ENCODE peak calls at places on chromosome 22, in eight cellular contexts. T is mesendoderm, M is AG09309, S is endodermal cell, Q is pancreas, P is PC-3, H is tibial nerve, Y is uterus. K is an unnamed sample.

GRCh38 chr22:22507743-22508273 is 734 bp downstream of the ZNF280B start:
- DNase-seq in P (no peak), S (no peak), M (no peak), T (peak; percentile 25), Y (no peak), Q (no peak), H (no peak), K (no peak)

GRCh38 chr22:47197735-47198500 is 435.5 kb downstream of the TBC1D22A start:
- DNase-seq in T (no peak), P (no peak), Q (no peak), M (no peak), Y (no peak), H (peak; percentile 8), S (peak; percentile 41), K (no peak)

GRCh38 chr22:42389137-42389536 is 43.1 kb downstream of the NFAM1 start:
- DNase-seq in H (no peak), T (no peak), M (no peak), Q (no peak), S (no peak), Y (no peak), P (no peak), K (no peak)

GRCh38 chr22:22616636-22617035 is 27.8 kb upstream of the GGTLC2 start:
- DNase-seq in Y (no peak), Q (no peak), P (no peak), T (no peak), M (no peak), S (no peak), H (no peak), K (no peak)

GRCh38 chr22:44026630-44027511 is 2.8 kb downstream of the PARVB start:
- DNase-seq in Q (peak; percentile 68), M (no peak), P (no peak), Y (peak; percentile 60), T (no peak), S (no peak), H (peak; percentile 50), K (peak; percentile 59)

GRCh38 chr22:39292561-39293074 is 26.8 kb downstream of the RPL3 start:
- DNase-seq in Q (peak; percentile 98), M (peak; percentile 56), Y (peak; percentile 95), S (peak; percentile 95), T (peak; percentile 80), H (peak; percentile 90), P (peak; percentile 87), K (peak; percentile 98)

GRCh38 chr22:19060356-19061009 is 61.7 kb downstream of the DGCR2 start:
- DNase-seq in T (no peak), M (no peak), S (no peak), P (peak; percentile 76), Y (no peak), H (no peak), Q (no peak), K (no peak)

GRCh38 chr22:37599161-37599560 is 9.5 kb upstream of the GGA1 start:
- DNase-seq in M (no peak), Q (no peak), Y (no peak), S (no peak), H (no peak), P (peak; percentile 8), T (no peak), K (peak; percentile 70)

GRCh38 chr22:49972163-49973017 is 11.8 kb downstream of the PIM3 start:
- DNase-seq in Y (peak; percentile 55), Q (peak; percentile 35), P (no peak), T (no peak), S (peak; percentile 49), M (no peak), H (peak; percentile 16), K (peak; percentile 51)

GRCh38 chr22:40966683-40967082 is 15.5 kb downstream of the RBX1 start:
- DNase-seq in T (no peak), H (no peak), M (no peak), P (no peak), S (no peak), Q (no peak), Y (no peak), K (no peak)

GRCh38 chr22:42156597-42156996 is 26.0 kb upstream of the CYP2D6 start:
- DNase-seq in M (no peak), S (no peak), H (no peak), Y (no peak), P (no peak), Q (no peak), T (no peak), K (no peak)

GRCh38 chr22:30863161-30863833 is 105.3 kb downstream of the MORC2 start:
- DNase-seq in Y (no peak), P (no peak), H (peak; percentile 4), Q (no peak), T (peak; percentile 65), S (peak; percentile 66), M (no peak), K (peak; percentile 45)

GRCh38 chr22:21942407-21942895 is 10.2 kb downstream of the PPM1F start:
- DNase-seq in P (peak; percentile 87), Q (peak; percentile 29), S (no peak), T (no peak), H (peak; percentile 50), M (peak; percentile 40), Y (peak; percentile 87), K (peak; percentile 65)

GRCh38 chr22:22243033-22243680 is 1.4 kb upstream of the VPREB1 start:
- DNase-seq in S (no peak), T (no peak), Y (no peak), P (no peak), Q (no peak), H (no peak), M (no peak), K (no peak)

GRCh38 chr22:46660604-46661201 is 40.5 kb downstream of the GRAMD4 start:
- DNase-seq in T (no peak), P (no peak), H (no peak), S (no peak), M (no peak), Q (peak; percentile 50), Y (no peak), K (peak; percentile 45)

GRCh38 chr22:44955102-44955501 is 54.7 kb downstream of the PHF21B start:
- DNase-seq in S (no peak), Y (no peak), T (no peak), M (no peak), H (no peak), P (no peak), Q (no peak), K (no peak)

GRCh38 chr22:37636186-37636948 is 3.1 kb upstream of the SH3BP1 start:
- DNase-seq in S (no peak), M (no peak), H (no peak), P (no peak), T (peak; percentile 67), Y (no peak), Q (no peak), K (no peak)

GRCh38 chr22:42066937-42067336 is 3.7 kb downstream of the NAGA start:
- DNase-seq in Q (no peak), H (no peak), Y (no peak), P (no peak), S (no peak), M (no peak), T (no peak), K (no peak)

GRCh38 chr22:27405672-27406388 is 395.7 kb downstream of the MN1 start:
- DNase-seq in P (peak; percentile 68), Y (no peak), S (peak; percentile 93), H (peak; percentile 17), M (no peak), Q (peak; percentile 36), T (peak; percentile 67), K (no peak)

GRCh38 chr22:42856179-42856864 is 751 bp downstream of the ARFGAP3 start:
- DNase-seq in P (no peak), S (no peak), T (peak; percentile 41), H (no peak), Y (peak; percentile 40), Q (peak; percentile 72), M (no peak), K (peak; percentile 41)

GRCh38 chr22:31160328-31160978 is 471 bp downstream of the RNF185 start:
- DNase-seq in T (peak; percentile 24), Q (peak; percentile 25), M (no peak), Y (no peak), P (no peak), H (no peak), S (no peak), K (no peak)

GRCh38 chr22:33352768-33353167 is 294.6 kb upstream of the SYN3 start:
- DNase-seq in Q (no peak), T (no peak), M (no peak), H (no peak), P (no peak), Y (no peak), S (no peak), K (no peak)

GRCh38 chr22:33129621-33130020 is 71.4 kb upstream of the SYN3 start:
- DNase-seq in Y (no peak), T (peak; percentile 94), S (peak; percentile 80), M (no peak), P (no peak), Q (no peak), H (no peak), K (no peak)

GRCh38 chr22:35348026-35348590 is 32.8 kb upstream of the HMOX1 start:
- DNase-seq in H (no peak), P (no peak), Y (no peak), T (no peak), M (no peak), Q (no peak), S (no peak), K (no peak)
- H3K4me3 ChIP-seq in H (no peak overlapping the region), P (no peak overlapping the region), Y (no peak overlapping the region), T (no peak overlapping the region), M (no peak overlapping the region), Q (no peak overlapping the region), S (no peak overlapping the region), K (no peak overlapping the region)

GRCh38 chr22:35543702-35544101 is 3.1 kb downstream of the RASD2 start:
- DNase-seq in P (no peak), M (no peak), Y (no peak), T (no peak), Q (no peak), S (no peak), H (no peak), K (no peak)

GRCh38 chr22:35540600-35541253 is at the start of gene RASD2:
- DNase-seq in Y (peak; percentile 69), S (peak; percentile 78), M (no peak), Q (peak; percentile 24), T (peak; percentile 54), H (no peak), P (peak; percentile 20), K (peak; percentile 38)

GRCh38 chr22:35542972-35543516 is 2.4 kb downstream of the RASD2 start:
- DNase-seq in S (no peak), P (no peak), M (no peak), T (no peak), Q (no peak), H (no peak), Y (no peak), K (no peak)

GRCh38 chr22:35541254-35541748 is 670 bp downstream of the RASD2 start:
- DNase-seq in H (no peak), T (no peak), S (peak; percentile 75), P (peak; percentile 18), Y (no peak), Q (no peak), M (no peak), K (no peak)

GRCh38 chr22:35542157-35542971 is 1.7 kb downstream of the RASD2 start:
- DNase-seq in P (no peak), Q (no peak), M (no peak), S (peak; percentile 53), T (no peak), Y (no peak), H (no peak), K (no peak)
- H3K4me3 ChIP-seq in P (no peak overlapping the region), Q (no peak overlapping the region), M (no peak overlapping the region), S (no peak overlapping the region), T (no peak overlapping the region), Y (no peak overlapping the region), H (no peak overlapping the region), K (peak overlapping the region; percentile 75)

GRCh38 chr22:25493794-25494193 is 70.7 kb upstream of the GRK3 start:
- DNase-seq in T (no peak), M (no peak), Y (no peak), S (no peak), P (no peak), Q (no peak), H (no peak), K (no peak)
- H3K4me3 ChIP-seq in T (no peak overlapping the region), M (no peak overlapping the region), Y (no peak overlapping the region), S (no peak overlapping the region), P (no peak overlapping the region), Q (no peak overlapping the region), H (no peak overlapping the region), K (no peak overlapping the region)

GRCh38 chr22:28977050-28977449 is 84.6 kb downstream of the C22orf31 start:
- DNase-seq in M (no peak), S (no peak), T (peak; percentile 60), Y (no peak), Q (no peak), P (no peak), H (no peak), K (no peak)
- H3K4me3 ChIP-seq in M (no peak overlapping the region), S (no peak overlapping the region), T (no peak overlapping the region), Y (no peak overlapping the region), Q (peak overlapping the region; percentile 17), P (no peak overlapping the region), H (no peak overlapping the region), K (peak overlapping the region; percentile 16)